ENCODE peak calls at places on chromosome 6, in eight cellular contexts. X, E, A, Q, V, J, D and S are unnamed samples.
A peak's percentile ranks its signal among the peaks of the same experiment; 100 is the strongest.

GRCh38 chr6:41963371-41963770 is 21.8 kb upstream of the CCND3 start:
- DNase-seq in A (no peak), Q (no peak), V (no peak), E (no peak), J (peak; percentile 29), D (no peak), X (no peak), S (no peak)

GRCh38 chr6:138600726-138601125 is 101.4 kb upstream of the NHSL1 start:
- DNase-seq in E (no peak), D (no peak), V (no peak), Q (no peak), X (peak; percentile 84), A (no peak), J (no peak), S (no peak)

GRCh38 chr6:144150673-144151009 is 324 bp downstream of the STX11 start:
- DNase-seq in Q (no peak), A (no peak), X (peak; percentile 18), J (no peak), E (peak; percentile 25), V (no peak), D (no peak), S (peak; percentile 39)

GRCh38 chr6:33850869-33851541 is 47.2 kb upstream of the MLN start:
- DNase-seq in X (no peak), Q (no peak), D (no peak), J (no peak), V (no peak), E (no peak), A (no peak), S (no peak)

GRCh38 chr6:41527721-41528408 is 18.3 kb upstream of the FOXP4 start:
- DNase-seq in E (no peak), X (peak; percentile 24), Q (no peak), A (no peak), D (no peak), J (peak; percentile 41), V (no peak), S (no peak)

GRCh38 chr6:165872811-165873210 is 209.8 kb upstream of the PDE10A start:
- DNase-seq in Q (no peak), J (no peak), V (no peak), A (no peak), E (no peak), X (no peak), D (no peak), S (no peak)

GRCh38 chr6:14851286-14851685 is 394.6 kb upstream of the JARID2 start:
- DNase-seq in E (no peak), Q (no peak), J (no peak), A (no peak), V (no peak), D (no peak), X (peak; percentile 66), S (no peak)

GRCh38 chr6:101083533-101084172 is 202.5 kb upstream of the ASCC3 start:
- DNase-seq in V (no peak), E (no peak), Q (no peak), D (no peak), A (no peak), J (peak; percentile 9), X (peak; percentile 79), S (no peak)

GRCh38 chr6:147416622-147417021 is 91.9 kb upstream of the SAMD5 start:
- DNase-seq in J (no peak), E (no peak), Q (no peak), A (no peak), V (no peak), X (no peak), D (no peak), S (no peak)

GRCh38 chr6:19805146-19805515 is 32.0 kb upstream of the ID4 start:
- DNase-seq in V (no peak), D (no peak), J (peak; percentile 27), Q (no peak), X (peak; percentile 14), E (no peak), A (no peak), S (peak; percentile 19)

GRCh38 chr6:130513770-130514169 is 148.0 kb downstream of the TMEM200A start:
- DNase-seq in Q (no peak), D (no peak), J (no peak), A (no peak), X (peak; percentile 65), E (peak; percentile 6), V (no peak), S (no peak)

GRCh38 chr6:151422981-151423380 is 28.9 kb downstream of the RMND1 start:
- DNase-seq in A (no peak), E (no peak), V (no peak), X (peak; percentile 23), D (no peak), Q (no peak), J (no peak), S (no peak)

GRCh38 chr6:165889636-165890403 is 226.8 kb upstream of the PDE10A start:
- DNase-seq in J (peak; percentile 35), Q (no peak), A (no peak), D (no peak), V (peak; percentile 59), X (peak; percentile 68), E (peak; percentile 37), S (no peak)

GRCh38 chr6:9537381-9537780 is 877.5 kb downstream of the TFAP2A start:
- DNase-seq in X (peak; percentile 25), A (no peak), D (no peak), J (no peak), Q (no peak), V (no peak), E (no peak), S (no peak)

GRCh38 chr6:166998256-166999144 is 697 bp upstream of the CEP43 start:
- DNase-seq in D (peak; percentile 57), X (no peak), J (no peak), Q (peak; percentile 21), V (peak; percentile 39), A (no peak), E (peak; percentile 24), S (peak; percentile 65)

GRCh38 chr6:17656092-17656491 is 50.6 kb downstream of the NUP153 start:
- DNase-seq in A (no peak), E (peak; percentile 39), J (peak; percentile 12), V (no peak), D (no peak), Q (no peak), X (no peak), S (peak; percentile 82)

GRCh38 chr6:4676016-4676415 is 100.2 kb upstream of the CDYL start:
- DNase-seq in J (no peak), D (no peak), V (no peak), A (no peak), E (no peak), X (no peak), Q (no peak), S (no peak)

GRCh38 chr6:45272626-45273025 is 55.5 kb upstream of the RUNX2 start:
- DNase-seq in A (no peak), D (no peak), E (no peak), V (no peak), Q (no peak), J (no peak), X (no peak), S (no peak)

GRCh38 chr6:44377971-44378370 is 9.5 kb upstream of the CDC5L start:
- DNase-seq in A (no peak), V (no peak), E (no peak), X (no peak), Q (no peak), J (peak; percentile 16), D (no peak), S (no peak)

GRCh38 chr6:47245745-47246371 is 63.8 kb downstream of the TNFRSF21 start:
- DNase-seq in D (no peak), V (no peak), A (no peak), Q (no peak), E (no peak), J (no peak), X (no peak), S (peak; percentile 49)

GRCh38 chr6:157912326-157912725 is 69.3 kb upstream of the SYNJ2 start:
- DNase-seq in J (no peak), A (no peak), V (no peak), D (no peak), Q (no peak), X (peak; percentile 95), E (no peak), S (no peak)

GRCh38 chr6:164252952-164253351 is 838.4 kb downstream of the QKI start:
- DNase-seq in D (no peak), V (no peak), Q (no peak), E (no peak), X (no peak), J (no peak), A (no peak), S (no peak)

GRCh38 chr6:87322304-87323212 is at the start of gene SMIM8:
- DNase-seq in V (peak; percentile 84), A (peak; percentile 61), Q (peak; percentile 77), J (peak; percentile 73), X (peak; percentile 58), D (peak; percentile 87), E (peak; percentile 92), S (peak; percentile 91)
- TF ChIP-seq POLR2A in V (peak; percentile 42), A (no peak), Q (no peak), J (peak; percentile 81), X (no peak), D (no peak), E (peak; percentile 93), S (peak; percentile 85)

DNA sequence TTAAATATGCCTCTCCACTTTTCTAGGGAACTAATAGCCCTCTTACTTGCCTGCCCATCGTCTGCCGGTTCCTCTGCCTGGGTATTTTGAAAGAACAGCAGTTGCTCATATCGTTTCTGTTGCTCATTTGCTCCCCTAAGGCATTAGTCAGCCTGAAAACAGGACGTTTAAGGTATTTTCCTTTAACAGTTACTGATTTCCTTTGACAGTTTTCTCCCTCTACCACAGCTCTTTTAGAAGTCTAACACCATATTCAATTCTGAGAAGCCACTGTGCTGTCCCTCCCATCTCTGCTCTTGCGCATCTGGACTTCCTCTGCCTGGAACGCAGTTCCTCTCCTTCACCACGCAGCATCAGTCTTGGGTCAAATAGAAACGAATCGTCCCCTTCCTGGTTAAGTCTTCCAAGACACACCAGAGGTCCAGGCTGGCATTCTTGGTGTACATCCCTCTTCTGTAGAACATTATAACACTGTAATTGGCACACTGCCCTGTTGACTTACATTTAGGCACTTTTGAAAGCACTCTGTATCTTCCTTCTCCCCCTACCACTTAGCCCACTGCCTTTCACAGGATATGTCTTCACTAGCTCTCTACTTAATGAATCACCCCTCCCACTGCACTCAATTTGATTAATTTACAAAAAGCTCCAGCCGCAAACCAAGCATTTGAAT is 141.0 kb upstream of the CARMIL1 start:
- DNase-seq in D (peak; percentile 49), Q (peak; percentile 61), X (peak; percentile 62), V (peak; percentile 70), E (no peak), A (no peak), J (no peak), S (peak; percentile 84)
- TF ChIP-seq POLR2A in D (peak; percentile 47), Q (peak; percentile 83), X (no peak), V (peak; percentile 59), E (no peak), A (no peak), J (no peak), S (peak; percentile 81)

GRCh38 chr6:128520436-128521301 is at the start of gene PTPRK:
- DNase-seq in D (peak; percentile 96), A (peak; percentile 81), E (peak; percentile 29), V (peak; percentile 93), X (peak; percentile 91), J (peak; percentile 90), Q (peak; percentile 93), S (peak; percentile 81)
- TF ChIP-seq POLR2A in D (peak; percentile 92), A (peak; percentile 85), E (no peak), V (peak; percentile 96), X (peak; percentile 90), J (peak; percentile 97), Q (peak; percentile 97), S (no peak)

DNA sequence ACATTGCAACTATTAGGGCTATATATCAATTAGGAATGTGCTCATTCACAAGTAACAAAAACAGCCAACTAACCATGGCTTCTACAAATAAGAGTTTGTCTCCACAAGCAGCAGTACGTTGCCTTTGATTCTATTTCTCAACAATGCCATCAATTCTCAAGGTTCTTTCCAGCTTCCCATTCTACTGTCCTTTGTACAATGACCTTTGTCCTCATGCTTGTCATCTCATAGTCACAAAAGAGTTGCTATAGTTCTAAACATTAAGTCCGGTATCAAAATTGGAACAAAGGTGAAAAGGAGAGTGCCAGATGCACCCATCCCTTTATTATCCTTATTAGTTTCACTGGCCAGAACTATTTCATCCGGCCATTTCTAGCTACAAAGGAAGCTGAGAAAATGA is 30.7 kb upstream of the IRAK1BP1 start:
- DNase-seq in J (peak; percentile 20), D (no peak), E (no peak), X (no peak), V (no peak), Q (no peak), A (no peak), S (no peak)
- TF ChIP-seq POLR2A in J (no peak), D (no peak), E (no peak), X (no peak), V (no peak), Q (no peak), A (no peak), S (no peak)